ENCODE peak calls at places on chromosomes 4 and X, in seven cellular contexts. U is mammary epithelial cell, X is adrenal gland, J is Panc1, M is cardiac muscle cell, F is left ventricle myocardium inferior, N is Caco-2. B is an unnamed sample.
A peak's percentile ranks its signal among the peaks of the same experiment; 100 is the strongest.

GRCh38 chr4:183362916-183363542 is 40.8 kb upstream of the CLDN24 start:
- DNase-seq in F (no peak), J (no peak), N (no peak), U (no peak), X (no peak), M (peak; percentile 68), B (peak; percentile 22)

GRCh38 chrX:45164021-45164621 is 36.6 kb downstream of the DIPK2B start:
- DNase-seq in N (no peak), X (peak; percentile 67), U (no peak), F (peak; percentile 41), M (peak; percentile 50), J (no peak), B (no peak)

GRCh38 chr4:40388248-40388647 is 53.1 kb downstream of the CHRNA9 start:
- DNase-seq in U (no peak), M (peak; percentile 38), X (no peak), N (no peak), J (no peak), F (no peak), B (no peak)

GRCh38 chr4:178010596-178010995 is 568.4 kb upstream of the AGA start:
- DNase-seq in U (no peak), F (no peak), J (no peak), M (no peak), X (no peak), N (no peak), B (no peak)

GRCh38 chr4:41748788-41749445 is 392 bp upstream of the PHOX2B start:
- DNase-seq in U (no peak), X (peak; percentile 82), F (no peak), M (no peak), J (no peak), N (no peak), B (peak; percentile 67)

GRCh38 chrX:153032397-153033118 is 23.7 kb upstream of the PNMA3 start:
- DNase-seq in F (peak; percentile 74), U (peak; percentile 18), J (no peak), M (peak; percentile 63), X (peak; percentile 85), N (peak; percentile 54), B (peak; percentile 67)

GRCh38 chr4:10045481-10045880 is 24.2 kb upstream of the SLC2A9 start:
- DNase-seq in N (no peak), M (peak; percentile 43), X (no peak), F (no peak), J (no peak), U (peak; percentile 67), B (no peak)

GRCh38 chrX:39835776-39836175 is 262.0 kb downstream of the BCOR start:
- DNase-seq in F (no peak), U (no peak), M (no peak), X (no peak), N (no peak), J (no peak), B (no peak)

GRCh38 chr4:134024251-134024650 is 177.3 kb downstream of the PABPC4L start:
- DNase-seq in U (no peak), F (no peak), M (peak; percentile 12), N (peak; percentile 38), J (no peak), X (no peak), B (peak; percentile 15)

GRCh38 chrX:150405576-150405975 is 42.5 kb downstream of the MAMLD1 start:
- DNase-seq in M (no peak), X (no peak), U (no peak), J (no peak), F (no peak), N (no peak), B (no peak)

GRCh38 chr4:36493240-36493639 is 211.8 kb downstream of the DTHD1 start:
- DNase-seq in M (no peak), N (no peak), F (no peak), U (no peak), J (no peak), X (no peak), B (no peak)

GRCh38 chr4:147802346-147802745 is 70.5 kb downstream of the ARHGAP10 start:
- DNase-seq in M (no peak), X (no peak), U (no peak), N (no peak), J (no peak), F (no peak), B (no peak)

GRCh38 chr4:73984736-73985527 is 3.1 kb downstream of the PPBP start:
- DNase-seq in J (no peak), F (no peak), M (no peak), X (no peak), U (peak; percentile 57), N (no peak), B (no peak)

GRCh38 chr4:147794787-147795413 is 63.0 kb downstream of the ARHGAP10 start:
- DNase-seq in M (no peak), N (no peak), J (no peak), U (no peak), F (no peak), X (no peak), B (no peak)

GRCh38 chr4:36747277-36748129 is 466.1 kb downstream of the DTHD1 start:
- DNase-seq in F (no peak), N (no peak), U (no peak), X (no peak), J (no peak), M (no peak), B (no peak)

GRCh38 chrX:133314297-133314696 is 96.1 kb upstream of the TFDP3 start:
- DNase-seq in X (no peak), U (no peak), F (no peak), J (no peak), N (no peak), M (no peak), B (no peak)

GRCh38 chr4:153785830-153786721 is 2.8 kb downstream of the SFRP2 start:
- DNase-seq in U (no peak), J (peak; percentile 10), N (no peak), X (no peak), M (peak; percentile 30), F (no peak), B (no peak)

GRCh38 chr4:184283659-184284335 is 66.1 kb upstream of the ENPP6 start:
- DNase-seq in F (no peak), X (peak; percentile 48), J (no peak), N (no peak), U (no peak), M (no peak), B (no peak)

DNA sequence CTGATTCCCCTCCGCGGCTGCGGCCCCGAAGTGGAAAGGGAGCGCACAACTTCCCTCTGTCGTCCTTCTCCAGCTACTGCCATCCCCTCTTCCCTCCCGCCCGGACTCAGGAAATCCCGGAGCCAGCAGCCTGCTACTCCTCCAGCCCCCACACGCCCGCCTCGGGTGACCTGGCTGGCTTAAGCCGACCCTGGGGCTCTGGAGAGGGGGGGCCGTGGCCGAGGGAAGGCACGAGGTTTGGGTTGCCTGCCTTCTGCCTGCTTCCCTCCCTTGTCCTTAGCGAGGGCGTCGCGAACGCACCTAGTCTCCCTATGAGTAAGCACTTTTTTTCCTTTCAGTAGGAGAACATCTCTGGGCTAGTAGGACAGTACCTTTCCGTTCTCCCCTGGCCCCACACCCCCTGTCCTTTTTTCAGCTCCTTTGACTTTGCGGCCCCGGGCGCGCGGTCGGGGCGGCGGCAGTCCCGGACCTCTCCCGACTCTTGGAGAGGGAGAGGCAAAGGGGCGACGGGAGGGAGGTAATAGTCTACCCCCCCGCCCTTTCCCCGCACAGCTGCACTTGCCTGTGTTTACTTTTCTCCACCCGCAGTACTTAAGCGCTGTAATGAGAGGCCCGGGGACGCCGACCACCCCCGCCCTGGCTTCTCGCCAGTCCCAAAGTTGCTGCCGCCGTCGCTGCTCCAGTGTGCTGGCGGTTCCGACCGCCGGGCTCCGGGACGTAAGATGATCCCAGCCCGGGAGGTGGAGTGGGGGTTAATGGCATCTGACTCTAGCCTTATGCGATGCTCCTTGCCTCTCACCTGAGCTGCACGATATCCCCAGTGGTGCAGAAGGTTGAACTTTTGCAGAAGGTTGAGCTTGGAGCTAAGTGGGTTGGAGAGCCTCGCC is 874 bp downstream of the PLS3 start:
- DNase-seq in J (no peak), M (peak; percentile 60), F (peak; percentile 44), N (peak; percentile 41), U (peak; percentile 45), X (peak; percentile 56), B (peak; percentile 56)
- TF ChIP-seq CTCF in J (no peak), M (peak; percentile 19), F (no peak), N (no peak), U (no peak), X (no peak), B (no peak)

GRCh38 chr4:13920111-13920875 is 292.8 kb upstream of the BOD1L1 start:
- DNase-seq in X (no peak), U (peak; percentile 99), J (no peak), M (peak; percentile 19), N (no peak), F (no peak), B (no peak)

GRCh38 chr4:13921805-13922204 is 294.3 kb upstream of the BOD1L1 start:
- DNase-seq in X (no peak), M (peak; percentile 52), U (no peak), N (no peak), F (no peak), J (no peak), B (no peak)

GRCh38 chr4:13922873-13923645 is 295.5 kb upstream of the BOD1L1 start:
- DNase-seq in X (no peak), N (no peak), M (no peak), U (no peak), J (no peak), F (no peak), B (no peak)

GRCh38 chr4:13920901-13921300 is 293.4 kb upstream of the BOD1L1 start:
- DNase-seq in J (peak; percentile 56), U (peak; percentile 100), M (peak; percentile 99), N (peak; percentile 37), X (peak; percentile 63), F (no peak), B (no peak)

DNA sequence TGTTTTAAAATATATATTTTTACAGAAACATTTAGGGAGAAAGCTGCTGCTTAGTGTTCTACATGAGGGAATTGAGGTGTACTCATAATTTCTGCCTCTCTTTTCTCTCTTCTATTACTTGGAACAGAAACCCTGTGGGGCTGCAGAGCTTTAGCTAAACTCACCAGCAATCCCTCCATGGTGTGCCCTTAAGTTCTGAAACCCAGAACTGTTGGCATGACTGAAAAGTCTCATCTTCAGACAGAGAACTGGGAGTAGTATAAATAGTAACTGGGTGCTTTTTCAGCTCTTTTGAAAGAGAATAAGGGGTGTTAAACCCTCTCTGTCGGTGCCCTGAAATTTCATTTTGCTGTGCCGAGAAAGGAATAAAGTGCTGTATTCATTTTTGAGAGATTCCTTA is 294.9 kb upstream of the BOD1L1 start:
- DNase-seq in N (no peak), M (no peak), X (no peak), F (no peak), U (no peak), J (no peak), B (no peak)
- H3K4me1 ChIP-seq in N (peaks cover 9% of the 10 kb centered on the region), M (no peaks in the 10 kb centered on the region), X (peaks cover 5% of the 10 kb centered on the region), F (no peaks in the 10 kb centered on the region), U (peaks cover 46% of the 10 kb centered on the region), J (no peaks in the 10 kb centered on the region), B (no peaks in the 10 kb centered on the region)

DNA sequence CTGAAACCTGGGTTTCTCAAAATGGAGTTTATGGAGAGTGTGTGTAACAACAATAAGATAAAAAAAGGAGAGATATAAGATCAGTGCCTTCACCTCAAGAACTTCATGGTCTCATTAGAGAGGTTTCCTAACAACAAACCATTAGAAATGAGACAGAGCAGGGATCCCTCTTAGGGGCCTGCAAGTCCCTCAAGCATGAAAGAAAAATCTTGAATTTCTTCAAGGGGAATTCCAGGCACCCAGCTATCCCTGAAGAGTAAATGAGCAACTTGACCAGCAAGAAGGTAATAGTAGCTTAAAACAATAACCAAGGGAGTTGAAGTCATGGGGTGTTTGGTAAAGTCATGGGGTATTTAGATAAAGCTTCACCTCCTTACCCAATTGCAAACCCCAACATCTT is 49.7 kb upstream of the TLR3 start:
- DNase-seq in N (no peak), M (no peak), J (no peak), X (no peak), F (no peak), U (no peak), B (no peak)
- TF ChIP-seq CTCF in N (no peak), M (no peak), J (no peak), X (no peak), F (no peak), U (no peak), B (no peak)

GRCh38 chr4:156778606-156779005 is 193.0 kb downstream of the PDGFC start:
- DNase-seq in F (no peak), U (peak; percentile 71), J (no peak), N (no peak), M (peak; percentile 80), X (no peak), B (no peak)
- H3K4me1 ChIP-seq in F (peaks cover 24% of the 10 kb centered on the region), U (peaks cover 77% of the 10 kb centered on the region), J (no peaks in the 10 kb centered on the region), N (no peaks in the 10 kb centered on the region), M (no peaks in the 10 kb centered on the region), X (peaks cover 33% of the 10 kb centered on the region), B (no peaks in the 10 kb centered on the region)

B was measured in BE2C.